ENCODE peak calls at places on chromosomes 11 and 22, in ten cellular contexts. Z is tibial nerve, B is astrocyte of the spinal cord, C is IMR-90, K is ovary, L is GM12878, G is Peyer's patch, O is choroid plexus epithelial cell, U is HFF-Myc, R is neural progenitor cell. W is an unnamed sample.

GRCh38 chr11:69075421-69076128 is 26.8 kb downstream of the TPCN2 start:
- DNase-seq in Z (peak), B (peak), C (peak), K (peak), L (no peak), G (no peak), O (peak), U (peak), R (no peak), W (no peak)

GRCh38 chr11:112523477-112523876 is 262.8 kb upstream of the PLET1 start:
- DNase-seq in Z (no peak), B (peak), C (no peak), K (no peak), L (no peak), G (no peak), O (peak), U (no peak), R (peak), W (no peak)

GRCh38 chr11:74134661-74135515 is 35.9 kb downstream of the C2CD3 start:
- DNase-seq in Z (no peak), B (peak), C (peak), K (no peak), L (no peak), G (no peak), O (peak), U (no peak), R (no peak), W (no peak)

GRCh38 chr11:36753960-36754359 is 155.9 kb upstream of the RAG2 start:
- DNase-seq in Z (no peak), B (no peak), C (no peak), K (no peak), L (no peak), G (no peak), O (no peak), U (no peak), R (no peak), W (no peak)

GRCh38 chr11:70651036-70651435 is 252.7 kb downstream of the CTTN start:
- DNase-seq in Z (no peak), B (no peak), C (no peak), K (no peak), L (no peak), G (no peak), O (no peak), U (no peak), R (no peak), W (no peak)

GRCh38 chr11:35838071-35838470 is 105.8 kb upstream of the LDLRAD3 start:
- DNase-seq in Z (no peak), B (no peak), C (no peak), K (no peak), L (no peak), G (no peak), O (peak), U (no peak), R (no peak), W (no peak)

GRCh38 chr11:4453118-4453517 is 4.0 kb downstream of the OR52K2 start:
- DNase-seq in Z (no peak), B (no peak), C (no peak), K (no peak), L (no peak), G (no peak), O (no peak), U (no peak), R (no peak), W (no peak)

GRCh38 chr11:118287006-118287405 is 17.5 kb upstream of the CD3E start:
- DNase-seq in Z (no peak), B (peak), C (no peak), K (no peak), L (no peak), G (no peak), O (no peak), U (peak), R (no peak), W (no peak)

GRCh38 chr11:608751-609354 is 6.9 kb downstream of the IRF7 start:
- DNase-seq in Z (no peak), B (no peak), C (no peak), K (peak), L (no peak), G (no peak), O (no peak), U (no peak), R (no peak), W (no peak)

GRCh38 chr22:20080776-20081654 is 974 bp downstream of the DGCR8 start:
- DNase-seq in Z (no peak), B (peak), C (peak), K (peak), L (no peak), G (no peak), O (peak), U (no peak), R (peak), W (peak)

GRCh38 chr11:2380807-2381350 is 3.8 kb downstream of the CD81 start:
- DNase-seq in Z (peak), B (no peak), C (no peak), K (peak), L (peak), G (peak), O (peak), U (no peak), R (no peak), W (peak)

GRCh38 chr22:26617251-26618199 is at the start of gene CRYBB1:
- DNase-seq in Z (no peak), B (no peak), C (peak), K (no peak), L (no peak), G (peak), O (no peak), U (peak), R (peak), W (peak)

GRCh38 chr11:33013706-33014105 is 2.0 kb upstream of the DEPDC7 start:
- DNase-seq in Z (no peak), B (no peak), C (peak), K (no peak), L (no peak), G (no peak), O (no peak), U (no peak), R (no peak), W (no peak)

GRCh38 chr11:10629431-10630002 is 61.1 kb upstream of the LYVE1 start:
- DNase-seq in Z (no peak), B (no peak), C (no peak), K (no peak), L (no peak), G (no peak), O (no peak), U (no peak), R (no peak), W (no peak)

GRCh38 chr11:131945695-131946094 is 575.3 kb downstream of the NTM start:
- DNase-seq in Z (no peak), B (no peak), C (no peak), K (no peak), L (no peak), G (no peak), O (no peak), U (no peak), R (no peak), W (no peak)

GRCh38 chr11:77442394-77443053 is 31.4 kb downstream of the PAK1 start:
- DNase-seq in Z (no peak), B (no peak), C (no peak), K (no peak), L (no peak), G (no peak), O (no peak), U (no peak), R (no peak), W (peak)

GRCh38 chr11:118148877-118149276 is 3.7 kb downstream of the SCN4B start:
- DNase-seq in Z (no peak), B (no peak), C (no peak), K (no peak), L (no peak), G (no peak), O (no peak), U (no peak), R (no peak), W (no peak)

GRCh38 chr11:131688056-131688693 is 317.8 kb downstream of the NTM start:
- DNase-seq in Z (peak), B (peak), C (peak), K (peak), L (no peak), G (no peak), O (peak), U (no peak), R (peak), W (peak)

GRCh38 chr11:2536440-2536989 is 91.7 kb downstream of the KCNQ1 start:
- DNase-seq in Z (no peak), B (no peak), C (no peak), K (peak), L (no peak), G (no peak), O (no peak), U (no peak), R (no peak), W (no peak)

GRCh38 chr11:30346068-30346688 is 23.3 kb downstream of the ARL14EP start:
- DNase-seq in Z (no peak), B (peak), C (peak), K (no peak), L (no peak), G (no peak), O (peak), U (peak), R (peak), W (peak)

GRCh38 chr22:19046719-19047609 is 75.2 kb downstream of the DGCR2 start:
- DNase-seq in Z (no peak), B (no peak), C (no peak), K (peak), L (no peak), G (no peak), O (no peak), U (no peak), R (no peak), W (no peak)

GRCh38 chr11:111836162-111836561 is 35.2 kb downstream of the ALG9 start:
- DNase-seq in Z (no peak), B (no peak), C (no peak), K (no peak), L (no peak), G (no peak), O (peak), U (no peak), R (no peak), W (no peak)

GRCh38 chr11:76334826-76335389 is 46.0 kb downstream of the THAP12 start:
- DNase-seq in Z (no peak), B (no peak), C (no peak), K (no peak), L (no peak), G (no peak), O (no peak), U (no peak), R (no peak), W (no peak)

GRCh38 chr11:99244613-99245012 is 223.9 kb downstream of the CNTN5 start:
- DNase-seq in Z (no peak), B (peak), C (peak), K (no peak), L (no peak), G (no peak), O (peak), U (no peak), R (no peak), W (no peak)

GRCh38 chr11:117999354-117999993 is 13.3 kb downstream of the IL10RA start:
- DNase-seq in Z (no peak), B (no peak), C (no peak), K (no peak), L (no peak), G (no peak), O (no peak), U (no peak), R (no peak), W (no peak)

GRCh38 chr11:72609045-72609444 is 65.2 kb downstream of the PDE2A start:
- DNase-seq in Z (no peak), B (no peak), C (peak), K (no peak), L (no peak), G (no peak), O (peak), U (no peak), R (peak), W (peak)

DNA sequence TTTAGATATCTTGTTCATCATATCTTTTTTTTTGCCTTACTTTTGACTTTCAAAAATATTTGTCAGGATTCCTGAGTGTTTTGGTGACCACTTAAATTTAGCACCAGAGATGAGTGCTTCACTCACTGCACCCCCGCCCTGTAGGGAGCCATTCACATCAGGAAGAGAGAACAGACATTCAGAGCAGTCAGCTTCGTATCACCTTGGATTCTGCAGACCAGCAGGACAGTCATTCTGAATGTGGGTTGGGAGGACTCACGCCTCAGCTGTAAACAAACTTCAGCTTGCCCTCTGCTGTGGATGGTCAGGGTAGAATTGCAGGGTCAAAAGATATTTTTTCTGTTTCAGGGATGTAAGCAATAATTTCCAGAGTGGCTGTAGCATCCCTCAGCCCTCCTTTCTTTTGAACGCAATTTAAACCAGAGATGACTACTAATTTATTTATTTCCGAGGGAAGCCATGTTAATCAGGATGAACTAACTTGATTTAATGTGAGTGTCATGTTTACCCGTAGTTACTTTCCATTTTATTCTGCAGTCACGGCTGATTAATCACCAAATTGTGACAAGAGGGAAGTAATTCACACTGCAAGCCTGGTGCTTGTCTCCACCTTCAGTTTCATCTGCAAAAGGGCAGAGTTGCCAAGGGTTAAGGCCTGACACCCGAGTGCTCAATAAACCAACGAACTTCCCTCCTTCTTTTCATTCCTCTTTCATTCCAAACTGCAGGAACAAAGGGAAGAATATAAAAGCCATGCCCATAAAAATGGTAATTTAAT is 174.2 kb upstream of the DDI1 start:
- DNase-seq in Z (no peak), B (no peak), C (no peak), K (no peak), L (no peak), G (no peak), O (no peak), U (no peak), R (no peak), W (peak)
- TF ChIP-seq CTCF in Z (no peak), B (no peak), C (no peak), K (no peak), L (peak), G (no peak), O (no peak), U (no peak), R (no peak), W (no peak)

DNA sequence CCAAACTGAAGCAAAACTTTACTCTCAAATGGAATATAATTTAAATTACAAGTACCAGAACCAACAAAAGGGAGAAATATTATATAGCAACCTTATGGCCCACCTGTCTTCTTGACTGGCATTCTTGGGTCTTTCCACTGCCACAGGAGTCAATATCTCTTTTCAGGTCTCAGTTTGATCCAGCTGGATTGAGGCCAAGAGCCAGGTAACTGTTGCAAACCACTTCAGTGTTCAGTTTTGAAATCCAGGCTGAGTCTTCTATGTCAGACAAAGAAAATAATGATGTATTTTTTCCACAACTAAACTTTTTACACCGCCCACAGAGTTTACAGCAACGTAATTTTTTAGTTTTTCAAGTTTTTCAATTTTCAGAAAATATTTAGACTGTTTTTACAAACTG is 648 bp downstream of the DLG2 start:
- DNase-seq in Z (no peak), B (no peak), C (no peak), K (no peak), L (no peak), G (no peak), O (no peak), U (no peak), R (no peak), W (no peak)
- H3K4me3 ChIP-seq in Z (peak), B (no peak), C (no peak), K (peak), L (peak), G (no peak), O (no peak), U (peak), R (peak), W (no peak)

GRCh38 chr11:103464420-103464819 is 355.2 kb downstream of the DYNC2H1 start:
- DNase-seq in Z (no peak), B (no peak), C (no peak), K (no peak), L (no peak), G (no peak), O (no peak), U (no peak), R (no peak), W (no peak)
- TF ChIP-seq CTCF in Z (no peak), B (peak), C (no peak), K (no peak), L (no peak), G (no peak), O (peak), U (no peak), R (no peak), W (no peak)

DNA sequence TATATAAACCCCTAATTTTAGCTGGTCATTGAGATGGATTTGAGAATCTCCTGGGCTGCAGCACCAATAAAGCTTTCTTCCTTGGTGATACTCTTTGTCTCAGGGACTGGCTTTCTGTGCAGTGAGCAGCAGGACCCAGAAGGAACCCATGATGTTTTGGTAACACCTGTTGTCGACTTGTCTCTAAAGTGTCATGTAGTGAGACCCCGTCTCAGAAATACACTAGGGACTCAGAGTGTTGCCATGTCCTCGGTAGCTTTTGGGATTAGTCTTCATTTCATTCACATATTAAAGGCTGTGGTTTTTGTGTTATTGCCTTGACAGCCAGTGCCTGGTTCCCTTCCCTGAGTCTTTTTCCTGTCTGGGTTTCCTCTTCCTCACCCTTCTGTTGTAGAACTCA is 1078.7 kb downstream of the TBC1D22A start:
- DNase-seq in Z (no peak), B (no peak), C (no peak), K (no peak), L (no peak), G (no peak), O (no peak), U (no peak), R (no peak), W (no peak)
- H3K4me3 ChIP-seq in Z (no peak), B (no peak), C (no peak), K (no peak), L (no peak), G (no peak), O (no peak), U (no peak), R (no peak), W (no peak)

DNA sequence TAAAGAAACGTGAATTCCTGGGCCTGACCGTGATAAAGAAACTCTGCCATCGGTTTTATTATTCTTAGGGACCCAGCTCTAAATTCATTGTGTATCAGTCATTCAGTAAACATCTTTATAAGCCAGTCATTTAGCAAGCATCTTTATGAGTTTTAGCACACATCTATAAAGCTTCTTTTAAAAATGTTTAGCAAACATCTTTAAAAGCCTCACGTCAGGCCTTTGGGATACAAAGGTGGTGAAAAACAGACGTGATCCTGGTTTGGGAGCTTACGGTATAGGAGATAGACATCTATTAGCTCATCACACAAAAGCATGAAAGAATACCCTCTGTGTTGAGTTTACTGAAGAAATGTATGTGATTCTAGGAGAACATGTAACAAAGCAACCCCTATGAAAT is 320.2 kb downstream of the LARGE1 start:
- DNase-seq in Z (no peak), B (no peak), C (no peak), K (no peak), L (no peak), G (no peak), O (no peak), U (no peak), R (no peak), W (no peak)
- TF ChIP-seq CTCF in Z (no peak), B (no peak), C (no peak), K (no peak), L (no peak), G (no peak), O (no peak), U (no peak), R (no peak), W (no peak)

GRCh38 chr11:116688202-116688540 is 84.6 kb downstream of the BUD13 start:
- DNase-seq in Z (no peak), B (no peak), C (no peak), K (no peak), L (no peak), G (no peak), O (no peak), U (no peak), R (no peak), W (no peak)
- H3K4me3 ChIP-seq in Z (no peak), B (no peak), C (no peak), K (no peak), L (no peak), G (no peak), O (no peak), U (no peak), R (no peak), W (no peak)

DNA sequence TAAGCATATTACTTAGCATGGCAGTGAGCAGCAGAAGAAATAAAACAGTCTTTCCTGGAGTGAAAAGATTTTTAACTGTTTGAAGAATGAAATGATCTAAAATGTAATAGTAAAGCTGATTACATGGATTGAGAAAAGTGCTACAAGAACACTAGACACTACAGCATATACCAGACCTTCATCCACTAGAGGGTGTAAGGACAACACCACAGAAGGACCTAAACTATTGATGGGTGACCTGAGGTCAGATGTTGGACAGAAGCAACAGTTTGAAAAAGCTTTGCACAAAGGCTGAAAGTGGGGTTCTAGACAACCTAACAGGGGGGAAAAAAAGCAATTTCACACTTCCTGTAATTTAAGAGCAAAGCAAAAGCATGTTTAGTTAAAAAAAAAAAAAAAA is 97.7 kb downstream of the RBFOX2 start:
- DNase-seq in Z (no peak), B (peak), C (peak), K (no peak), L (peak), G (no peak), O (peak), U (peak), R (peak), W (peak)
- TF ChIP-seq CTCF in Z (peak), B (peak), C (peak), K (peak), L (peak), G (peak), O (peak), U (peak), R (peak), W (peak)